ENCODE peak calls at places on chromosome 9, in five cellular contexts. One of them, this sample, is unnamed.

GRCh38 chr9:130698514-130698913 is 4.9 kb downstream of the EXOSC2 start:
- DNase-seq in K562: no peak
- DNase-seq in GM12878: no peak
- DNase-seq in GM12891: no peak
- DNase-seq in HepG2: peak
- DNase-seq in this sample: no peak

GRCh38 chr9:5799314-5799713 is 33.6 kb downstream of the ERMP1 start:
- DNase-seq in GM12878: no peak
- DNase-seq in K562: peak
- DNase-seq in GM12891: no peak
- DNase-seq in HepG2: peak
- DNase-seq in this sample: no peak

GRCh38 chr9:30925635-30926034 is 1458.8 kb upstream of the ACO1 start:
- DNase-seq in GM12878: no peak
- DNase-seq in GM12891: no peak
- DNase-seq in K562: no peak
- DNase-seq in HepG2: no peak
- DNase-seq in this sample: no peak

GRCh38 chr9:95623614-95624013 is 106.8 kb upstream of the PTCH1 start:
- DNase-seq in GM12878: no peak
- DNase-seq in K562: no peak
- DNase-seq in HepG2: no peak
- DNase-seq in GM12891: no peak
- DNase-seq in this sample: no peak

GRCh38 chr9:25537857-25538256 is 140.4 kb downstream of the TUSC1 start:
- DNase-seq in HepG2: no peak
- DNase-seq in GM12891: no peak
- DNase-seq in K562: no peak
- DNase-seq in GM12878: no peak
- DNase-seq in this sample: no peak

GRCh38 chr9:81427870-81428269 is 261.5 kb downstream of the TLE1 start:
- DNase-seq in GM12891: no peak
- DNase-seq in K562: no peak
- DNase-seq in HepG2: no peak
- DNase-seq in GM12878: no peak
- DNase-seq in this sample: no peak

GRCh38 chr9:137590469-137591383 is at the start of gene ZMYND19:
- DNase-seq in HepG2: peak
- DNase-seq in GM12878: peak
- DNase-seq in GM12891: peak
- DNase-seq in K562: peak
- DNase-seq in this sample: peak

GRCh38 chr9:126696091-126696763 is 82.5 kb downstream of the LMX1B start:
- DNase-seq in GM12891: peak
- DNase-seq in GM12878: no peak
- DNase-seq in HepG2: no peak
- DNase-seq in K562: no peak
- DNase-seq in this sample: peak

GRCh38 chr9:93708289-93708986 is 132.1 kb downstream of the PHF2 start:
- DNase-seq in GM12878: no peak
- DNase-seq in GM12891: no peak
- DNase-seq in HepG2: no peak
- DNase-seq in K562: no peak
- DNase-seq in this sample: no peak

GRCh38 chr9:28289732-28290131 is 716.5 kb upstream of the C9orf72 start:
- DNase-seq in K562: no peak
- DNase-seq in GM12891: no peak
- DNase-seq in HepG2: no peak
- DNase-seq in GM12878: no peak
- DNase-seq in this sample: no peak

GRCh38 chr9:83466877-83467276 is 71.3 kb downstream of the FRMD3 start:
- DNase-seq in HepG2: no peak
- DNase-seq in GM12891: no peak
- DNase-seq in GM12878: no peak
- DNase-seq in K562: no peak
- DNase-seq in this sample: no peak

GRCh38 chr9:124398191-124398590 is 17.1 kb downstream of the PSMB7 start:
- DNase-seq in K562: no peak
- DNase-seq in HepG2: no peak
- DNase-seq in GM12878: no peak
- DNase-seq in GM12891: no peak
- DNase-seq in this sample: no peak

GRCh38 chr9:5442400-5443011 is 4.8 kb upstream of the PLGRKT start:
- DNase-seq in K562: peak
- DNase-seq in HepG2: peak
- DNase-seq in GM12878: no peak
- DNase-seq in GM12891: no peak
- DNase-seq in this sample: no peak

GRCh38 chr9:118108971-118109370 is 404.8 kb downstream of the TLR4 start:
- DNase-seq in GM12891: no peak
- DNase-seq in HepG2: no peak
- DNase-seq in GM12878: no peak
- DNase-seq in K562: no peak
- DNase-seq in this sample: no peak

GRCh38 chr9:136204838-136205706 is at the start of gene LHX3:
- DNase-seq in K562: no peak
- DNase-seq in GM12878: no peak
- DNase-seq in HepG2: no peak
- DNase-seq in GM12891: peak
- DNase-seq in this sample: peak

GRCh38 chr9:84207443-84208032 is 133.0 kb downstream of the SLC28A3 start:
- DNase-seq in GM12878: no peak
- DNase-seq in K562: no peak
- DNase-seq in GM12891: no peak
- DNase-seq in HepG2: no peak
- DNase-seq in this sample: no peak

GRCh38 chr9:116644099-116644688 is 42.9 kb upstream of the TRIM32 start:
- DNase-seq in GM12878: no peak
- DNase-seq in GM12891: no peak
- DNase-seq in K562: no peak
- DNase-seq in HepG2: no peak
- DNase-seq in this sample: no peak

GRCh38 chr9:117679425-117679824 is 24.8 kb upstream of the TLR4 start:
- DNase-seq in GM12878: no peak
- DNase-seq in HepG2: no peak
- DNase-seq in GM12891: no peak
- DNase-seq in K562: no peak
- DNase-seq in this sample: no peak

GRCh38 chr9:17942498-17942897 is 363.6 kb downstream of the SH3GL2 start:
- DNase-seq in K562: no peak
- DNase-seq in GM12891: no peak
- DNase-seq in HepG2: no peak
- DNase-seq in GM12878: no peak
- DNase-seq in this sample: no peak

GRCh38 chr9:127716412-127716811 is 533 bp downstream of the TTC16 start:
- DNase-seq in GM12891: no peak
- DNase-seq in GM12878: no peak
- DNase-seq in HepG2: peak
- DNase-seq in K562: no peak
- DNase-seq in this sample: no peak

GRCh38 chr9:113906411-113907110 is 30.5 kb downstream of the ZNF618 start:
- DNase-seq in K562: no peak
- DNase-seq in GM12891: no peak
- DNase-seq in HepG2: no peak
- DNase-seq in GM12878: no peak
- DNase-seq in this sample: no peak

GRCh38 chr9:24502548-24502947 is 43.1 kb downstream of the IZUMO3 start:
- DNase-seq in HepG2: no peak
- DNase-seq in GM12878: no peak
- DNase-seq in K562: no peak
- DNase-seq in GM12891: no peak
- DNase-seq in this sample: no peak
- TF ChIP-seq TAF1 in HepG2: no peak
- TF ChIP-seq TAF1 in GM12878: no peak
- TF ChIP-seq TAF1 in K562: no peak
- TF ChIP-seq TAF1 in GM12891: no peak
- TF ChIP-seq TAF1 in this sample: no peak

GRCh38 chr9:35910613-35911488 is 1.6 kb downstream of the SPAAR start:
- DNase-seq in GM12891: no peak
- DNase-seq in HepG2: peak
- DNase-seq in GM12878: no peak
- DNase-seq in K562: no peak
- DNase-seq in this sample: no peak
- TF ChIP-seq POLR2AphosphoS5 in GM12891: no peak
- TF ChIP-seq POLR2AphosphoS5 in HepG2: no peak
- TF ChIP-seq POLR2AphosphoS5 in GM12878: no peak
- TF ChIP-seq POLR2AphosphoS5 in K562: no peak
- TF ChIP-seq POLR2AphosphoS5 in this sample: no peak

DNA sequence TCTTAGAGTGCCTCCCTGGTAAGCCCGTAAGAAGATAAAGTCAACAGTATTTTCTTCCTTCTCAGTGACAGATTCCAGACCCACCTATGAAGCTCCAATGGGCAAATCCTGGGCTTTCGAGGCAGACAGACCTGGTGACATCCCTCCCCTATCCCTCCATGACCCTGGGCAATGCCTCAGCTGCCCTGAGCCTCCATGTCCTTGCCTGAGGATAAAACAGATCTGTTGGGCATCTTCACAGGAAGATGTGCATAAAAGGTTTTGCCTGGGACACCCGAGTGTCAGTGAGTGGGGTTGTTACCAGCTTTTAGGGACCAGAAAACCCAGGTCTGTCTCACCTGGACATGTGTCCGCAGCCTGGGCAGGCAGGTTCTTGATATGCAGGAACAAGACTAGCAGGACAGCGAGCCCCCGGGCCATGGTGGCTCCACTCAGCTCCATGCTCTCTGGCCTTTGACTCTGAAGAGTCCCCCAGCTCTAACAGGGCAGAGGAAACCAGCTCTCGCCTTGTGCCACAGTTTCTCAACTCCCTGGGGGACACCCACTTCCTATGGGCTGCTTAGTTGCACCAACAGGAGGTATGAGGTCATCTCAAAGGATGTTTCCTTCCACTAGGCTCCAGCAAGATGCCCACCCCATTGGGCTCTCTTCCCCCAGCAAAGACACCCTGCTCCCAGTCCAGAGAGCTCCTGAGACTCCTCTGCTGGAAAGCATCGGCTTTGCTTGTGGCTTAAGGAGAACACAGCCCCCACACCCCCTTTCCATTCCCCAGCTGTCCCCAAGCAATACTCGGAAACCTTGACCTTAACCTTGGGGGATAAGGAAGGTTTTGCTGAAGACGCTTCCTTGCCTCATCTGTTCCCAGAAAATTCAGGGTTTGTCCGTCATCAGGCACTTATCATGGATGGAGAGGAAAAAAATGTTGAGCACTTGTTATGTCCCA is at the start of gene FCN1:
- DNase-seq in GM12878: no peak
- DNase-seq in GM12891: no peak
- DNase-seq in HepG2: no peak
- DNase-seq in K562: no peak
- DNase-seq in this sample: no peak
- TF ChIP-seq POLR2A in GM12878: no peak
- TF ChIP-seq POLR2A in GM12891: no peak
- TF ChIP-seq POLR2A in HepG2: no peak
- TF ChIP-seq POLR2A in K562: no peak
- TF ChIP-seq POLR2A in this sample: no peak

GRCh38 chr9:134214395-134214765 is 50.0 kb upstream of the RNU6ATAC start:
- DNase-seq in K562: no peak
- DNase-seq in HepG2: peak
- DNase-seq in GM12891: no peak
- DNase-seq in GM12878: no peak
- DNase-seq in this sample: no peak

GRCh38 chr9:134214766-134215394 is 50.5 kb upstream of the RNU6ATAC start:
- DNase-seq in GM12891: no peak
- DNase-seq in HepG2: peak
- DNase-seq in GM12878: no peak
- DNase-seq in K562: no peak
- DNase-seq in this sample: no peak

GRCh38 chr9:134216449-134216951 is 52.1 kb upstream of the RNU6ATAC start:
- DNase-seq in GM12891: no peak
- DNase-seq in GM12878: no peak
- DNase-seq in K562: no peak
- DNase-seq in HepG2: no peak
- DNase-seq in this sample: no peak

GRCh38 chr9:134215709-134216448 is 51.5 kb upstream of the RNU6ATAC start:
- DNase-seq in GM12891: no peak
- DNase-seq in GM12878: no peak
- DNase-seq in K562: no peak
- DNase-seq in HepG2: peak
- DNase-seq in this sample: no peak

DNA sequence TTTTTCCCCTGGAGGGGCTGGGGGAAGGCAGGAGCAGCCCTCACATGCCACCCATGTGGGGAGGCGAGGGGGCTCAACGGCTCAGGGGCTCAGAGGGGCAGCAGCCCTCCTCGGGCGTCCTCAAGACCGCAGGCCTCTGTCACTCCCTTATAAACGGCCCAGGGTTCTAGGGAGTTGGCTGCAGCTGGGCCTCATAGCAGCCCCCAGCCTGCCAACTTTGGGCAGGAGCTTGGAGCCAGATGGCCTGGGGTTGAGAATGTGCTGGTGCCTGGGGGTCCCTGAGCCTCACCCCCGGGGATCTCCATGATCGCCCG is 51.0 kb upstream of the RNU6ATAC start:
- DNase-seq in HepG2: no peak
- DNase-seq in K562: no peak
- DNase-seq in GM12891: no peak
- DNase-seq in GM12878: no peak
- DNase-seq in this sample: no peak
- TF ChIP-seq TAF1 in HepG2: no peak
- TF ChIP-seq TAF1 in K562: no peak
- TF ChIP-seq TAF1 in GM12891: no peak
- TF ChIP-seq TAF1 in GM12878: no peak
- TF ChIP-seq TAF1 in this sample: no peak

DNA sequence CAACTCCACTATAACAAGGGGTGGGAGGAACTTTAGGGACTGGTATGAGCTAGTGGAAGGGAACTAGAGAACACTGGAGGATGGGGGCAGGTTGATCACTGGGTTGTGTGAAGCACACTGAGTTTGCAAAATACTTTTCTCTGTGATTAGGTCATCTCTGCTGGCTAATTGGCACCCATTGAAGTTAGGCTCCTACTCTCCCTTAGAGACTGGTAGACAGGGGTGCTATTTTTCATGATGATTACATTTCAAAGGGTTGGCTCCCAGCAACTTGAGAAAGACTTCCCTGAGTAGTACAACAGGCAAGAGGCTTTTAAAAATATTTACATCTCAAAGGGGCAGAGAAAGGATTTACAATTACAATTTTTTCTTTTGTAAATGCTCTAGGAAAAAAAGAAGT is 50.4 kb upstream of the MTAP start:
- DNase-seq in K562: no peak
- DNase-seq in GM12891: no peak
- DNase-seq in GM12878: no peak
- DNase-seq in HepG2: no peak
- DNase-seq in this sample: no peak
- TF ChIP-seq POLR2AphosphoS5 in K562: no peak
- TF ChIP-seq POLR2AphosphoS5 in GM12891: no peak
- TF ChIP-seq POLR2AphosphoS5 in GM12878: no peak
- TF ChIP-seq POLR2AphosphoS5 in HepG2: no peak
- TF ChIP-seq POLR2AphosphoS5 in this sample: no peak

This sample was measured in GM12892.